ENCODE peak calls at places on chromosomes 4 and X, in four cellular contexts. One of them, this sample, is unnamed.

GRCh38 chrX:153917814-153918213 is 8.2 kb downstream of the ARHGAP4 start:
- ATAC-seq in PC-3: no peak
- ATAC-seq in upper lobe of left lung: no peak
- ATAC-seq in foreskin keratinocyte: peak; percentile 64
- ATAC-seq in this sample: no peak

GRCh38 chrX:13112499-13112898 is 68.1 kb upstream of the FAM9C start:
- ATAC-seq in upper lobe of left lung: no peak
- ATAC-seq in foreskin keratinocyte: no peak
- ATAC-seq in PC-3: peak; percentile 54
- ATAC-seq in this sample: no peak

GRCh38 chr4:71241467-71242401 is 97.1 kb upstream of the SLC4A4 start:
- ATAC-seq in foreskin keratinocyte: no peak
- ATAC-seq in PC-3: no peak
- ATAC-seq in upper lobe of left lung: peak; percentile 70
- ATAC-seq in this sample: no peak

GRCh38 chr4:123191728-123192127 is 204.9 kb upstream of the SPRY1 start:
- ATAC-seq in PC-3: no peak
- ATAC-seq in upper lobe of left lung: no peak
- ATAC-seq in foreskin keratinocyte: no peak
- ATAC-seq in this sample: no peak

GRCh38 chr4:37760840-37761239 is 65.6 kb upstream of the PGM2 start:
- ATAC-seq in foreskin keratinocyte: no peak
- ATAC-seq in PC-3: no peak
- ATAC-seq in upper lobe of left lung: no peak
- ATAC-seq in this sample: no peak

GRCh38 chr4:89000844-89001360 is 56.1 kb downstream of the FAM13A start:
- ATAC-seq in foreskin keratinocyte: peak; percentile 72
- ATAC-seq in upper lobe of left lung: no peak
- ATAC-seq in PC-3: peak; percentile 15
- ATAC-seq in this sample: peak; percentile 64

GRCh38 chr4:3514221-3514780 is 17.9 kb downstream of the LRPAP1 start:
- ATAC-seq in PC-3: no peak
- ATAC-seq in foreskin keratinocyte: no peak
- ATAC-seq in upper lobe of left lung: no peak
- ATAC-seq in this sample: no peak

GRCh38 chrX:40145670-40146470 is 48.1 kb upstream of the BCOR start:
- ATAC-seq in PC-3: peak; percentile 17
- ATAC-seq in upper lobe of left lung: no peak
- ATAC-seq in foreskin keratinocyte: peak; percentile 39
- ATAC-seq in this sample: peak; percentile 7

GRCh38 chrX:53882331-53882730 is 161.9 kb downstream of the PHF8 start:
- ATAC-seq in foreskin keratinocyte: no peak
- ATAC-seq in PC-3: no peak
- ATAC-seq in upper lobe of left lung: no peak
- ATAC-seq in this sample: no peak

GRCh38 chrX:135389243-135389642 is 32.5 kb upstream of the SMIM10L2A start:
- ATAC-seq in upper lobe of left lung: no peak
- ATAC-seq in foreskin keratinocyte: peak; percentile 59
- ATAC-seq in PC-3: peak; percentile 73
- ATAC-seq in this sample: no peak

GRCh38 chr4:152193059-152193458 is 342.8 kb downstream of the FBXW7 start:
- ATAC-seq in PC-3: no peak
- ATAC-seq in foreskin keratinocyte: no peak
- ATAC-seq in upper lobe of left lung: no peak
- ATAC-seq in this sample: no peak

GRCh38 chrX:119549327-119550016 is 15.7 kb downstream of the STEEP1 start:
- ATAC-seq in PC-3: no peak
- ATAC-seq in upper lobe of left lung: no peak
- ATAC-seq in foreskin keratinocyte: no peak
- ATAC-seq in this sample: no peak

GRCh38 chrX:78375894-78376293 is 48.5 kb upstream of the CYSLTR1 start:
- ATAC-seq in foreskin keratinocyte: peak; percentile 94
- ATAC-seq in upper lobe of left lung: no peak
- ATAC-seq in PC-3: peak; percentile 92
- ATAC-seq in this sample: no peak

GRCh38 chr4:40536032-40536431 is 93.6 kb downstream of the RBM47 start:
- ATAC-seq in foreskin keratinocyte: no peak
- ATAC-seq in upper lobe of left lung: no peak
- ATAC-seq in PC-3: no peak
- ATAC-seq in this sample: no peak

GRCh38 chr4:110119347-110119746 is 79.1 kb downstream of the ELOVL6 start:
- ATAC-seq in foreskin keratinocyte: peak; percentile 95
- ATAC-seq in PC-3: no peak
- ATAC-seq in upper lobe of left lung: peak; percentile 57
- ATAC-seq in this sample: peak; percentile 99

GRCh38 chr4:84531689-84532088 is 32.6 kb upstream of the NKX6-1 start:
- ATAC-seq in foreskin keratinocyte: peak; percentile 46
- ATAC-seq in PC-3: peak; percentile 79
- ATAC-seq in upper lobe of left lung: no peak
- ATAC-seq in this sample: peak; percentile 31

GRCh38 chrX:7941390-7942042 is 14.3 kb upstream of the PNPLA4 start:
- ATAC-seq in PC-3: peak; percentile 35
- ATAC-seq in upper lobe of left lung: no peak
- ATAC-seq in foreskin keratinocyte: peak; percentile 44
- ATAC-seq in this sample: no peak

GRCh38 chr4:152424980-152425379 is 110.9 kb downstream of the FBXW7 start:
- ATAC-seq in foreskin keratinocyte: no peak
- ATAC-seq in upper lobe of left lung: no peak
- ATAC-seq in PC-3: peak; percentile 31
- ATAC-seq in this sample: peak; percentile 54

GRCh38 chrX:53718073-53718472 is 31.6 kb upstream of the HUWE1 start:
- ATAC-seq in PC-3: no peak
- ATAC-seq in foreskin keratinocyte: peak; percentile 15
- ATAC-seq in upper lobe of left lung: no peak
- ATAC-seq in this sample: peak; percentile 24

GRCh38 chrX:35439042-35439639 is 359.0 kb upstream of the MAGEB16 start:
- ATAC-seq in PC-3: no peak
- ATAC-seq in foreskin keratinocyte: no peak
- ATAC-seq in upper lobe of left lung: no peak
- ATAC-seq in this sample: no peak

GRCh38 chrX:40719731-40720130 is 15.6 kb downstream of the MED14 start:
- ATAC-seq in upper lobe of left lung: no peak
- ATAC-seq in foreskin keratinocyte: no peak
- ATAC-seq in PC-3: peak; percentile 20
- ATAC-seq in this sample: no peak

This sample was measured in esophagus mucosa.